ENCODE peak calls at places on chromosomes 13 and 19, in eight cellular contexts. Y is NCI-H1417; C is NCI-H345; Z is activated B cell treated with CpG ODN at 0.5 μM for 24 hours; L is mucosa of descending colon; V is effector memory CD8-positive, alpha-beta T cell; X is HS-5; B is EL. M is an unnamed sample.

GRCh38 chr13:30143671-30144400 is 163.5 kb downstream of the KATNAL1 start:
- DNase-seq in Y (no peak), C (no peak), Z (no peak), L (no peak), V (no peak), X (no peak), B (peak), M (no peak)

GRCh38 chr13:39685652-39686051 is 30.2 kb downstream of the COG6 start:
- DNase-seq in Y (no peak), C (no peak), Z (no peak), L (no peak), V (no peak), X (no peak), B (no peak), M (no peak)

GRCh38 chr13:50069255-50069654 is 54.0 kb downstream of the KCNRG start:
- DNase-seq in Y (no peak), C (no peak), Z (no peak), L (no peak), V (no peak), X (no peak), B (no peak), M (no peak)

GRCh38 chr19:1038995-1039645 is 787 bp upstream of the ABCA7 start:
- DNase-seq in Y (no peak), C (no peak), Z (no peak), L (peak), V (no peak), X (no peak), B (peak), M (no peak)

GRCh38 chr19:18637644-18638630 is 1.1 kb downstream of the KLHL26 start:
- DNase-seq in Y (no peak), C (peak), Z (no peak), L (peak), V (no peak), X (no peak), B (no peak), M (no peak)

GRCh38 chr13:100230813-100231575 is 142.1 kb downstream of the PCCA start:
- DNase-seq in Y (no peak), C (no peak), Z (no peak), L (no peak), V (no peak), X (no peak), B (no peak), M (no peak)

GRCh38 chr13:21576424-21576823 is 27.5 kb downstream of the MICU2 start:
- DNase-seq in Y (no peak), C (no peak), Z (no peak), L (no peak), V (no peak), X (no peak), B (peak), M (no peak)

GRCh38 chr19:49924004-49924880 is 4.8 kb upstream of the ATF5 start:
- DNase-seq in Y (no peak), C (no peak), Z (peak), L (no peak), V (no peak), X (no peak), B (no peak), M (peak)

GRCh38 chr13:95862401-95862800 is 185.5 kb downstream of the DNAJC3 start:
- DNase-seq in Y (no peak), C (no peak), Z (no peak), L (no peak), V (no peak), X (no peak), B (peak), M (no peak)

GRCh38 chr19:31286491-31286890 is 62.7 kb downstream of the TSHZ3 start:
- DNase-seq in Y (no peak), C (no peak), Z (no peak), L (no peak), V (no peak), X (no peak), B (no peak), M (no peak)

GRCh38 chr13:43285891-43286602 is 262.7 kb downstream of the DNAJC15 start:
- DNase-seq in Y (peak), C (peak), Z (no peak), L (no peak), V (no peak), X (no peak), B (peak), M (no peak)

GRCh38 chr19:2327773-2328400 is 499 bp downstream of the LSM7 start:
- DNase-seq in Y (no peak), C (peak), Z (no peak), L (no peak), V (peak), X (peak), B (peak), M (peak)

GRCh38 chr13:40786568-40786996 is 2.8 kb upstream of the SLC25A15 start:
- DNase-seq in Y (no peak), C (no peak), Z (no peak), L (no peak), V (no peak), X (no peak), B (peak), M (no peak)

GRCh38 chr19:15047680-15048079 is 1.6 kb upstream of the CASP14 start:
- DNase-seq in Y (no peak), C (no peak), Z (no peak), L (no peak), V (no peak), X (no peak), B (no peak), M (no peak)

GRCh38 chr19:4086336-4086953 is 19.7 kb upstream of the ZBTB7A start:
- DNase-seq in Y (no peak), C (no peak), Z (no peak), L (peak), V (no peak), X (no peak), B (no peak), M (no peak)

GRCh38 chr19:3102239-3103140 is 8.3 kb downstream of the GNA11 start:
- DNase-seq in Y (no peak), C (no peak), Z (no peak), L (no peak), V (no peak), X (no peak), B (no peak), M (peak)

GRCh38 chr19:11166281-11167142 is 10.9 kb upstream of the SPC24 start:
- DNase-seq in Y (no peak), C (no peak), Z (no peak), L (no peak), V (no peak), X (no peak), B (peak), M (no peak)

GRCh38 chr19:54256250-54257115 is 590 bp downstream of the LILRB5 start:
- DNase-seq in Y (no peak), C (no peak), Z (no peak), L (no peak), V (no peak), X (no peak), B (no peak), M (no peak)

GRCh38 chr13:51552027-51552426 is 32.2 kb upstream of the WDFY2 start:
- DNase-seq in Y (no peak), C (no peak), Z (no peak), L (no peak), V (no peak), X (no peak), B (no peak), M (no peak)

GRCh38 chr13:51122868-51123267 is 11.8 kb upstream of the C13orf42 start:
- DNase-seq in Y (no peak), C (no peak), Z (no peak), L (no peak), V (no peak), X (no peak), B (no peak), M (no peak)

GRCh38 chr19:38663957-38664502 is 16.6 kb downstream of the ACTN4 start:
- DNase-seq in Y (no peak), C (no peak), Z (no peak), L (peak), V (no peak), X (no peak), B (no peak), M (no peak)

GRCh38 chr13:34156841-34157365 is 339.0 kb downstream of the RFC3 start:
- DNase-seq in Y (peak), C (peak), Z (no peak), L (peak), V (no peak), X (peak), B (peak), M (peak)

GRCh38 chr13:27022571-27023311 is 148.9 kb downstream of the USP12 start:
- DNase-seq in Y (no peak), C (peak), Z (no peak), L (no peak), V (no peak), X (no peak), B (peak), M (no peak)

GRCh38 chr13:94987869-94988268 is 275.5 kb upstream of the SOX21 start:
- DNase-seq in Y (no peak), C (no peak), Z (no peak), L (no peak), V (no peak), X (no peak), B (no peak), M (no peak)

GRCh38 chr19:5131031-5131865 is 162.3 kb downstream of the KDM4B start:
- DNase-seq in Y (no peak), C (no peak), Z (peak), L (no peak), V (no peak), X (no peak), B (no peak), M (peak)

GRCh38 chr19:18321729-18322091 is 1.2 kb downstream of the LSM4 start:
- DNase-seq in Y (no peak), C (no peak), Z (no peak), L (no peak), V (no peak), X (no peak), B (no peak), M (no peak)

GRCh38 chr19:58170860-58171259 is 12.0 kb upstream of the ZNF274 start:
- DNase-seq in Y (no peak), C (no peak), Z (no peak), L (no peak), V (no peak), X (no peak), B (peak), M (no peak)

GRCh38 chr19:49560358-49560900 is 19.9 kb downstream of the NOSIP start:
- DNase-seq in Y (no peak), C (no peak), Z (no peak), L (peak), V (no peak), X (no peak), B (no peak), M (no peak)

M was measured in GM06990.